ENCODE peak calls at places on chromosomes 2 and 18, in ten cellular contexts. P, L, I, Y, R, F, M, K, N and B are unnamed samples.

GRCh38 chr18:68713791-68714190 is 1.1 kb downstream of the TMX3 start:
- DNase-seq in N (no peak), I (no peak), P (no peak), K (no peak), F (no peak), L (no peak), R (no peak), Y (no peak), M (no peak), B (no peak)

GRCh38 chr2:70132244-70133126 is 45.2 kb downstream of the PCBP1 start:
- DNase-seq in M (no peak), R (no peak), L (no peak), N (no peak), P (no peak), I (no peak), K (peak), Y (no peak), F (no peak), B (peak)

GRCh38 chr2:117785740-117786139 is 28.8 kb upstream of the DDX18 start:
- DNase-seq in I (no peak), P (no peak), F (no peak), N (no peak), L (no peak), K (peak), M (peak), R (no peak), Y (no peak), B (peak)

GRCh38 chr2:111534816-111535803 is 348.9 kb downstream of the ANAPC1 start:
- DNase-seq in K (peak), Y (no peak), M (no peak), P (no peak), F (no peak), L (no peak), I (no peak), R (no peak), N (no peak), B (peak)

GRCh38 chr2:72139471-72139870 is 8.2 kb downstream of the CYP26B1 start:
- DNase-seq in R (no peak), I (no peak), F (no peak), K (no peak), P (peak), M (no peak), N (peak), Y (no peak), L (no peak), B (no peak)

GRCh38 chr2:27032495-27033252 is at the start of gene TMEM214:
- DNase-seq in N (peak), Y (peak), L (peak), F (peak), R (peak), I (peak), K (peak), P (peak), M (peak), B (peak)

GRCh38 chr18:22552899-22553460 is 135.3 kb upstream of the CTAGE1 start:
- DNase-seq in P (no peak), R (no peak), L (no peak), I (no peak), Y (no peak), M (no peak), K (no peak), F (no peak), N (no peak), B (no peak)

GRCh38 chr2:101684313-101684712 is 13.2 kb upstream of the MAP4K4 start:
- DNase-seq in P (no peak), L (no peak), R (no peak), N (no peak), Y (no peak), I (no peak), F (no peak), K (no peak), M (no peak), B (no peak)

GRCh38 chr2:231701456-231702373 is 6.6 kb upstream of the PTMA start:
- DNase-seq in M (no peak), N (no peak), P (no peak), R (no peak), K (no peak), Y (no peak), L (peak), I (no peak), F (no peak), B (no peak)

GRCh38 chr2:237122214-237122666 is 36.6 kb downstream of the COPS8 start:
- DNase-seq in R (peak), P (no peak), M (peak), N (peak), Y (no peak), L (no peak), F (no peak), I (no peak), K (peak), B (peak)

GRCh38 chr18:40055262-40055661 is 1899.8 kb upstream of the PIK3C3 start:
- DNase-seq in Y (no peak), N (no peak), F (no peak), P (no peak), K (no peak), I (no peak), L (no peak), M (no peak), R (no peak), B (no peak)

GRCh38 chr18:55763298-55763697 is 175.3 kb upstream of the TCF4 start:
- DNase-seq in N (no peak), P (no peak), F (no peak), K (peak), I (no peak), M (no peak), Y (no peak), L (peak), R (no peak), B (peak)

GRCh38 chr2:128625421-128625820 is 306.8 kb upstream of the HS6ST1 start:
- DNase-seq in P (no peak), R (no peak), M (no peak), I (no peak), K (no peak), N (no peak), L (no peak), Y (no peak), F (no peak), B (no peak)

GRCh38 chr2:237096911-237097310 is 11.2 kb downstream of the COPS8 start:
- DNase-seq in K (no peak), L (no peak), F (no peak), I (no peak), M (no peak), N (no peak), P (no peak), R (no peak), Y (no peak), B (no peak)

GRCh38 chr2:186437719-186438118 is 48.3 kb upstream of the ZC3H15 start:
- DNase-seq in F (no peak), M (no peak), L (no peak), P (no peak), R (no peak), I (no peak), K (no peak), Y (no peak), N (no peak), B (no peak)

GRCh38 chr18:21996261-21996892 is 173.0 kb upstream of the GATA6 start:
- DNase-seq in I (no peak), K (no peak), F (no peak), Y (no peak), L (no peak), M (no peak), P (no peak), R (no peak), N (no peak), B (no peak)

GRCh38 chr2:5690718-5691658 is 1.2 kb upstream of the SOX11 start:
- DNase-seq in P (no peak), M (peak), K (no peak), Y (no peak), N (no peak), L (no peak), I (no peak), R (no peak), F (no peak), B (no peak)

GRCh38 chr2:237687666-237688065 is 60.3 kb downstream of the LRRFIP1 start:
- DNase-seq in P (peak), N (peak), Y (peak), I (peak), F (peak), K (peak), R (peak), L (peak), M (no peak), B (peak)

GRCh38 chr2:120810639-120811038 is 75.0 kb downstream of the GLI2 start:
- DNase-seq in I (no peak), K (no peak), L (no peak), P (no peak), R (no peak), Y (no peak), M (no peak), F (no peak), N (no peak), B (no peak)

GRCh38 chr2:134231296-134231964 is 22.4 kb upstream of the MGAT5 start:
- DNase-seq in R (no peak), N (no peak), F (no peak), Y (no peak), I (no peak), P (no peak), K (no peak), M (no peak), L (no peak), B (no peak)

GRCh38 chr2:56741601-56742102 is 557.9 kb downstream of the CCDC85A start:
- DNase-seq in N (no peak), I (no peak), K (peak), F (no peak), P (no peak), Y (no peak), R (no peak), L (peak), M (no peak), B (peak)

GRCh38 chr2:109447251-109447661 is 166.5 kb downstream of the SEPTIN10 start:
- DNase-seq in R (no peak), K (no peak), F (no peak), L (no peak), Y (no peak), P (no peak), N (peak), M (no peak), I (no peak), B (no peak)

GRCh38 chr2:149037851-149038250 is 648 bp upstream of the LYPD6B start:
- DNase-seq in F (no peak), L (no peak), N (no peak), R (no peak), Y (no peak), I (no peak), P (no peak), K (peak), M (no peak), B (no peak)

GRCh38 chr18:31100598-31101147 is 1.5 kb downstream of the DSC2 start:
- DNase-seq in L (no peak), K (peak), P (no peak), Y (no peak), I (no peak), M (no peak), F (no peak), R (no peak), N (no peak), B (no peak)

GRCh38 chr2:10180271-10180670 is 57.7 kb downstream of the RRM2 start:
- DNase-seq in F (no peak), Y (no peak), I (no peak), N (no peak), R (no peak), L (no peak), K (no peak), P (no peak), M (no peak), B (no peak)

GRCh38 chr18:293557-293956 is 25.7 kb upstream of the THOC1 start:
- DNase-seq in N (no peak), R (no peak), F (no peak), L (no peak), I (no peak), K (no peak), Y (no peak), P (no peak), M (no peak), B (no peak)

GRCh38 chr2:11748018-11748860 is 1.8 kb downstream of the LPIN1 start:
- DNase-seq in K (no peak), I (no peak), P (no peak), R (no peak), M (no peak), F (no peak), L (no peak), Y (no peak), N (no peak), B (no peak)

GRCh38 chr2:134861173-134861572 is 22.8 kb downstream of the ACMSD start:
- DNase-seq in N (no peak), Y (no peak), F (no peak), L (no peak), K (no peak), I (no peak), M (no peak), P (no peak), R (no peak), B (no peak)

GRCh38 chr2:158809816-158810215 is 14.7 kb downstream of the DAPL1 start:
- DNase-seq in M (no peak), P (no peak), N (no peak), R (no peak), F (no peak), K (no peak), L (no peak), I (no peak), Y (no peak), B (no peak)

GRCh38 chr2:24891201-24891600 is 28.8 kb downstream of the ADCY3 start:
- DNase-seq in F (no peak), N (no peak), M (no peak), P (no peak), L (no peak), Y (no peak), I (no peak), K (no peak), R (no peak), B (no peak)

GRCh38 chr2:10006248-10007147 is 36.9 kb upstream of the KLF11 start:
- DNase-seq in M (peak), K (no peak), F (no peak), I (no peak), R (no peak), L (no peak), P (no peak), Y (no peak), N (peak), B (no peak)

GRCh38 chr2:108594982-108595464 is 60.8 kb downstream of the LIMS1 start:
- DNase-seq in L (peak), M (no peak), I (no peak), K (peak), P (peak), R (no peak), Y (no peak), F (no peak), N (no peak), B (peak)

GRCh38 chr2:42748846-42749245 is 15.1 kb downstream of the OXER1 start:
- DNase-seq in P (no peak), N (no peak), R (no peak), I (no peak), L (no peak), Y (no peak), F (no peak), M (no peak), K (no peak), B (no peak)

GRCh38 chr2:104599802-104600510 is 254.0 kb upstream of the POU3F3 start:
- DNase-seq in I (no peak), R (no peak), N (no peak), Y (no peak), L (peak), P (no peak), M (no peak), F (no peak), K (no peak), B (no peak)